ENCODE peak calls at places on chromosomes 12 and 14, in seven cellular contexts. One of them, this sample, is unnamed.

GRCh38 chr14:24273422-24273998 is 2.1 kb upstream of the RABGGTA start:
- DNase-seq in DMS153: no peak
- DNase-seq in uterus: no peak
- DNase-seq in hippocampal formation: no peak
- DNase-seq in GM13976: no peak
- DNase-seq in A172: no peak
- DNase-seq in RCC 7860: no peak
- DNase-seq in this sample: peak

GRCh38 chr14:92990456-92991430 is 67.8 kb downstream of the CHGA start:
- DNase-seq in DMS153: no peak
- DNase-seq in uterus: no peak
- DNase-seq in hippocampal formation: peak
- DNase-seq in GM13976: no peak
- DNase-seq in A172: no peak
- DNase-seq in RCC 7860: no peak
- DNase-seq in this sample: no peak

GRCh38 chr12:66900616-66901015 is 221.7 kb upstream of the GRIP1 start:
- DNase-seq in DMS153: no peak
- DNase-seq in uterus: no peak
- DNase-seq in hippocampal formation: no peak
- DNase-seq in GM13976: no peak
- DNase-seq in A172: no peak
- DNase-seq in RCC 7860: no peak
- DNase-seq in this sample: peak

GRCh38 chr12:96313606-96314005 is 86.6 kb downstream of the CDK17 start:
- DNase-seq in DMS153: no peak
- DNase-seq in uterus: no peak
- DNase-seq in hippocampal formation: no peak
- DNase-seq in GM13976: no peak
- DNase-seq in A172: no peak
- DNase-seq in RCC 7860: no peak
- DNase-seq in this sample: no peak

GRCh38 chr14:44041700-44042099 is 465.4 kb downstream of the FSCB start:
- DNase-seq in DMS153: no peak
- DNase-seq in uterus: no peak
- DNase-seq in hippocampal formation: no peak
- DNase-seq in GM13976: no peak
- DNase-seq in A172: no peak
- DNase-seq in RCC 7860: no peak
- DNase-seq in this sample: no peak

GRCh38 chr12:81077686-81078441 is at the start of gene ACSS3:
- DNase-seq in DMS153: no peak
- DNase-seq in uterus: peak
- DNase-seq in hippocampal formation: no peak
- DNase-seq in GM13976: peak
- DNase-seq in A172: no peak
- DNase-seq in RCC 7860: no peak
- DNase-seq in this sample: no peak

GRCh38 chr14:87522575-87522974 is 470.4 kb downstream of the GALC start:
- DNase-seq in DMS153: no peak
- DNase-seq in uterus: no peak
- DNase-seq in hippocampal formation: no peak
- DNase-seq in GM13976: no peak
- DNase-seq in A172: no peak
- DNase-seq in RCC 7860: no peak
- DNase-seq in this sample: peak

GRCh38 chr12:64036414-64036813 is 185.7 kb downstream of the KICS2 start:
- DNase-seq in DMS153: no peak
- DNase-seq in uterus: no peak
- DNase-seq in hippocampal formation: no peak
- DNase-seq in GM13976: no peak
- DNase-seq in A172: no peak
- DNase-seq in RCC 7860: no peak
- DNase-seq in this sample: no peak

GRCh38 chr14:23569443-23570151 is 2.0 kb upstream of the AP1G2 start:
- DNase-seq in DMS153: peak
- DNase-seq in uterus: no peak
- DNase-seq in hippocampal formation: peak
- DNase-seq in GM13976: peak
- DNase-seq in A172: peak
- DNase-seq in RCC 7860: no peak
- DNase-seq in this sample: peak

GRCh38 chr12:91037301-91037700 is 20.5 kb downstream of the KERA start:
- DNase-seq in DMS153: no peak
- DNase-seq in uterus: no peak
- DNase-seq in hippocampal formation: no peak
- DNase-seq in GM13976: no peak
- DNase-seq in A172: no peak
- DNase-seq in RCC 7860: no peak
- DNase-seq in this sample: no peak

GRCh38 chr12:1246637-1247036 is 255.6 kb downstream of the ERC1 start:
- DNase-seq in DMS153: no peak
- DNase-seq in uterus: no peak
- DNase-seq in hippocampal formation: no peak
- DNase-seq in GM13976: no peak
- DNase-seq in A172: no peak
- DNase-seq in RCC 7860: no peak
- DNase-seq in this sample: no peak

GRCh38 chr14:91058017-91058675 is 2.3 kb downstream of the RPS6KA5 start:
- DNase-seq in DMS153: no peak
- DNase-seq in uterus: no peak
- DNase-seq in hippocampal formation: no peak
- DNase-seq in GM13976: no peak
- DNase-seq in A172: peak
- DNase-seq in RCC 7860: peak
- DNase-seq in this sample: no peak

GRCh38 chr12:26034371-26035142 is 76.1 kb downstream of the RASSF8 start:
- DNase-seq in DMS153: no peak
- DNase-seq in uterus: no peak
- DNase-seq in hippocampal formation: no peak
- DNase-seq in GM13976: no peak
- DNase-seq in A172: no peak
- DNase-seq in RCC 7860: no peak
- DNase-seq in this sample: no peak

GRCh38 chr12:26269554-26270284 is 74.3 kb downstream of the SSPN start:
- DNase-seq in DMS153: no peak
- DNase-seq in uterus: no peak
- DNase-seq in hippocampal formation: no peak
- DNase-seq in GM13976: no peak
- DNase-seq in A172: no peak
- DNase-seq in RCC 7860: no peak
- DNase-seq in this sample: no peak

GRCh38 chr12:25364529-25365339 is 114.0 kb upstream of the KRAS start:
- DNase-seq in DMS153: no peak
- DNase-seq in uterus: no peak
- DNase-seq in hippocampal formation: no peak
- DNase-seq in GM13976: peak
- DNase-seq in A172: no peak
- DNase-seq in RCC 7860: no peak
- DNase-seq in this sample: no peak

GRCh38 chr12:1857086-1857485 is 36.7 kb downstream of the LRTM2 start:
- DNase-seq in DMS153: no peak
- DNase-seq in uterus: no peak
- DNase-seq in hippocampal formation: no peak
- DNase-seq in GM13976: no peak
- DNase-seq in A172: no peak
- DNase-seq in RCC 7860: no peak
- DNase-seq in this sample: no peak

GRCh38 chr12:120700863-120701262 is 9.4 kb upstream of the UNC119B start:
- DNase-seq in DMS153: no peak
- DNase-seq in uterus: no peak
- DNase-seq in hippocampal formation: no peak
- DNase-seq in GM13976: no peak
- DNase-seq in A172: no peak
- DNase-seq in RCC 7860: no peak
- DNase-seq in this sample: no peak

GRCh38 chr14:68927956-68928675 is 51.0 kb downstream of the ACTN1 start:
- DNase-seq in DMS153: no peak
- DNase-seq in uterus: no peak
- DNase-seq in hippocampal formation: no peak
- DNase-seq in GM13976: no peak
- DNase-seq in A172: no peak
- DNase-seq in RCC 7860: no peak
- DNase-seq in this sample: no peak

GRCh38 chr12:11650697-11651281 is 1.3 kb downstream of the ETV6 start:
- DNase-seq in DMS153: peak
- DNase-seq in uterus: no peak
- DNase-seq in hippocampal formation: peak
- DNase-seq in GM13976: no peak
- DNase-seq in A172: no peak
- DNase-seq in RCC 7860: peak
- DNase-seq in this sample: peak

GRCh38 chr12:59596232-59597143 is 659 bp downstream of the SLC16A7 start:
- DNase-seq in DMS153: peak
- DNase-seq in uterus: peak
- DNase-seq in hippocampal formation: peak
- DNase-seq in GM13976: peak
- DNase-seq in A172: peak
- DNase-seq in RCC 7860: peak
- DNase-seq in this sample: peak

GRCh38 chr12:96143392-96143791 is 50.8 kb upstream of the ELK3 start:
- DNase-seq in DMS153: no peak
- DNase-seq in uterus: no peak
- DNase-seq in hippocampal formation: no peak
- DNase-seq in GM13976: no peak
- DNase-seq in A172: no peak
- DNase-seq in RCC 7860: no peak
- DNase-seq in this sample: no peak

GRCh38 chr12:25949343-25949742 is 9.1 kb upstream of the RASSF8 start:
- DNase-seq in DMS153: no peak
- DNase-seq in uterus: no peak
- DNase-seq in hippocampal formation: no peak
- DNase-seq in GM13976: no peak
- DNase-seq in A172: no peak
- DNase-seq in RCC 7860: no peak
- DNase-seq in this sample: no peak

GRCh38 chr12:124396544-124397398 is 101.9 kb downstream of the RFLNA start:
- DNase-seq in DMS153: no peak
- DNase-seq in uterus: no peak
- DNase-seq in hippocampal formation: no peak
- DNase-seq in GM13976: no peak
- DNase-seq in A172: no peak
- DNase-seq in RCC 7860: no peak
- DNase-seq in this sample: no peak

GRCh38 chr14:77059276-77059934 is 30.9 kb upstream of the IRF2BPL start:
- DNase-seq in DMS153: peak
- DNase-seq in uterus: no peak
- DNase-seq in hippocampal formation: peak
- DNase-seq in GM13976: no peak
- DNase-seq in A172: peak
- DNase-seq in RCC 7860: peak
- DNase-seq in this sample: peak

GRCh38 chr14:56154321-56154720 is 36.1 kb downstream of the PELI2 start:
- DNase-seq in DMS153: no peak
- DNase-seq in uterus: no peak
- DNase-seq in hippocampal formation: no peak
- DNase-seq in GM13976: no peak
- DNase-seq in A172: no peak
- DNase-seq in RCC 7860: no peak
- DNase-seq in this sample: no peak

GRCh38 chr14:79196216-79196615 is 1015.1 kb downstream of the DIO2 start:
- DNase-seq in DMS153: no peak
- DNase-seq in uterus: no peak
- DNase-seq in hippocampal formation: no peak
- DNase-seq in GM13976: no peak
- DNase-seq in A172: no peak
- DNase-seq in RCC 7860: no peak
- DNase-seq in this sample: no peak

GRCh38 chr12:102876883-102877282 is 40.2 kb downstream of the PAH start:
- DNase-seq in DMS153: peak
- DNase-seq in uterus: no peak
- DNase-seq in hippocampal formation: no peak
- DNase-seq in GM13976: no peak
- DNase-seq in A172: no peak
- DNase-seq in RCC 7860: no peak
- DNase-seq in this sample: no peak